ENCODE peak calls at places on chromosomes 2 and 18, in ten cellular contexts. R is A549, M is IMR-90, Q is sigmoid colon, F is right lobe of liver, H is heart left ventricle, O is endothelial cell of umbilical vein, C is tibial nerve, N is body of pancreas, K is Peyer's patch. E is an unnamed sample. For H3K4me1, the result is how much of the 10 kb centered on the place peaks cover.

GRCh38 chr2:184756161-184756560 is 157.8 kb downstream of the ZNF804A start:
- DNase-seq in M (no peak), H (no peak), O (no peak), F (no peak), K (no peak), R (no peak), N (no peak), Q (no peak), C (no peak), E (no peak)

GRCh38 chr2:68434981-68435380 is 32.1 kb downstream of the FBXO48 start:
- DNase-seq in K (no peak), R (peak), F (no peak), O (no peak), M (no peak), H (no peak), N (no peak), Q (no peak), C (no peak), E (no peak)

GRCh38 chr18:24488824-24489493 is 28.5 kb downstream of the HRH4 start:
- DNase-seq in O (peak), H (no peak), N (no peak), C (no peak), M (peak), Q (no peak), R (peak), F (no peak), K (no peak), E (no peak)

GRCh38 chr2:225103737-225104141 is 61.5 kb upstream of the DOCK10 start:
- DNase-seq in M (peak), C (no peak), N (no peak), R (peak), Q (no peak), F (no peak), K (no peak), O (peak), H (no peak), E (no peak)

GRCh38 chr2:44691174-44691785 is 250.2 kb upstream of the SIX3 start:
- DNase-seq in C (no peak), K (no peak), H (no peak), O (no peak), F (no peak), M (no peak), R (no peak), Q (no peak), N (no peak), E (no peak)

GRCh38 chr2:52222128-52222527 is 1190.2 kb upstream of the NRXN1 start:
- DNase-seq in N (no peak), R (no peak), O (no peak), K (no peak), C (no peak), H (no peak), M (peak), Q (no peak), F (no peak), E (no peak)

GRCh38 chr18:55910328-55910727 is 322.3 kb upstream of the TCF4 start:
- DNase-seq in H (no peak), M (peak), O (no peak), N (no peak), F (no peak), Q (no peak), R (no peak), K (no peak), C (no peak), E (no peak)

GRCh38 chr2:206274434-206275273 is at the start of gene ZDBF2:
- DNase-seq in O (peak), K (peak), C (no peak), N (peak), H (peak), M (peak), R (peak), Q (peak), F (peak), E (peak)

GRCh38 chr2:209937893-209938292 is 64.5 kb upstream of the RPE start:
- DNase-seq in O (peak), M (no peak), R (no peak), Q (no peak), H (no peak), F (no peak), K (no peak), N (no peak), C (no peak), E (no peak)

GRCh38 chr2:110714824-110715223 is 17.5 kb upstream of the ACOXL start:
- DNase-seq in R (no peak), C (no peak), N (no peak), F (no peak), H (no peak), O (no peak), K (no peak), Q (no peak), M (no peak), E (no peak)

GRCh38 chr2:73925033-73925704 is 1.5 kb upstream of the DGUOK start:
- DNase-seq in C (no peak), Q (peak), R (peak), O (no peak), F (no peak), K (no peak), N (no peak), H (no peak), M (no peak), E (no peak)

GRCh38 chr18:56321470-56321869 is 316.9 kb downstream of the TXNL1 start:
- DNase-seq in H (peak), F (no peak), O (no peak), C (no peak), Q (no peak), M (no peak), N (no peak), R (no peak), K (no peak), E (peak)

GRCh38 chr2:204982303-204982702 is 437.0 kb downstream of the PARD3B start:
- DNase-seq in M (peak), F (no peak), Q (no peak), C (no peak), N (no peak), H (no peak), K (no peak), O (no peak), R (peak), E (no peak)

GRCh38 chr2:182980115-182980514 is 58.1 kb downstream of the NCKAP1 start:
- DNase-seq in K (no peak), F (no peak), H (no peak), N (no peak), O (peak), R (peak), C (no peak), Q (no peak), M (peak), E (no peak)

GRCh38 chr2:171205551-171205950 is 44.9 kb upstream of the TLK1 start:
- DNase-seq in N (no peak), C (no peak), H (no peak), F (no peak), R (no peak), Q (no peak), O (no peak), M (no peak), K (no peak), E (no peak)

GRCh38 chr18:36449451-36449850 is 151.9 kb downstream of the FHOD3 start:
- DNase-seq in Q (no peak), M (no peak), K (no peak), H (no peak), N (no peak), O (no peak), R (no peak), F (no peak), C (no peak), E (no peak)

GRCh38 chr2:121771976-121772742 is 16.7 kb downstream of the TSN start:
- DNase-seq in Q (no peak), N (no peak), F (no peak), M (peak), K (no peak), R (no peak), H (no peak), O (peak), C (no peak), E (no peak)

GRCh38 chr2:65781756-65782155 is 349.4 kb upstream of the SPRED2 start:
- DNase-seq in O (no peak), K (no peak), F (no peak), N (no peak), Q (no peak), R (no peak), H (no peak), C (no peak), M (no peak), E (no peak)

GRCh38 chr18:12839526-12840196 is 44.4 kb downstream of the PTPN2 start:
- DNase-seq in C (no peak), R (no peak), K (no peak), H (no peak), Q (no peak), O (no peak), F (no peak), M (no peak), N (no peak), E (no peak)

GRCh38 chr2:88016948-88017779 is 817 bp upstream of the RNU2-63P start:
- DNase-seq in H (no peak), O (no peak), F (peak), N (peak), R (peak), Q (peak), M (no peak), C (no peak), K (peak), E (peak)

GRCh38 chr2:206721216-206721920 is 3.2 kb upstream of the DYTN start:
- DNase-seq in C (no peak), R (no peak), F (no peak), O (no peak), N (no peak), K (no peak), Q (no peak), H (no peak), M (no peak), E (no peak)

GRCh38 chr2:236749346-236749745 is 179.7 kb downstream of the ACKR3 start:
- DNase-seq in K (no peak), Q (no peak), N (no peak), H (no peak), M (peak), O (no peak), C (no peak), R (no peak), F (no peak), E (no peak)

GRCh38 chr18:24975499-24975898 is 376.5 kb downstream of the ZNF521 start:
- DNase-seq in M (no peak), H (no peak), R (no peak), F (no peak), N (no peak), C (no peak), Q (no peak), O (no peak), K (no peak), E (no peak)

GRCh38 chr2:158599609-158600008 is 142.9 kb downstream of the PKP4 start:
- DNase-seq in H (no peak), Q (no peak), R (no peak), K (no peak), O (no peak), F (no peak), C (no peak), N (no peak), M (no peak), E (no peak)

GRCh38 chr2:126720647-126721046 is 64.7 kb downstream of the GYPC start:
- DNase-seq in N (no peak), C (no peak), Q (no peak), O (no peak), F (no peak), R (no peak), H (no peak), M (peak), K (no peak), E (no peak)

GRCh38 chr18:60499675-60500074 is 127.1 kb upstream of the MC4R start:
- DNase-seq in Q (no peak), O (no peak), R (no peak), M (no peak), K (no peak), F (no peak), N (no peak), C (no peak), H (no peak), E (no peak)

GRCh38 chr2:14903709-14904374 is 271.3 kb downstream of the LRATD1 start:
- DNase-seq in C (no peak), M (no peak), F (peak), R (peak), O (no peak), K (peak), Q (no peak), N (peak), H (no peak), E (peak)

GRCh38 chr2:158457092-158457825 is 507 bp downstream of the PKP4 start:
- DNase-seq in F (peak), N (peak), Q (peak), O (no peak), M (peak), R (peak), H (peak), K (peak), C (peak), E (peak)

GRCh38 chr18:13173573-13173972 is 45.0 kb upstream of the LDLRAD4 start:
- DNase-seq in R (no peak), Q (no peak), N (no peak), F (no peak), H (no peak), M (no peak), C (no peak), O (no peak), K (no peak), E (no peak)

GRCh38 chr2:177239053-177239452 is 25.5 kb downstream of the NFE2L2 start:
- DNase-seq in O (no peak), F (no peak), N (no peak), K (no peak), H (no peak), M (no peak), Q (no peak), C (no peak), R (no peak), E (no peak)
- H3K4me1 ChIP-seq in O (half or more), F (under half), N (half or more), K (under half), H (half or more), M (under half), Q (half or more), C (half or more), R (half or more), E (half or more)

GRCh38 chr2:155755481-155755880 is 577.0 kb downstream of the NR4A2 start:
- DNase-seq in M (no peak), F (no peak), K (no peak), C (no peak), O (no peak), Q (no peak), H (no peak), R (no peak), N (no peak), E (no peak)
- H3K4me3 ChIP-seq in M (no peak), F (no peak), K (no peak), C (no peak), O (no peak), Q (no peak), H (no peak), R (no peak), N (no peak), E (no peak)

GRCh38 chr2:20436716-20437470 is 10.0 kb upstream of the RHOB start:
- DNase-seq in Q (peak), K (peak), H (no peak), M (no peak), O (no peak), N (peak), F (no peak), R (no peak), C (no peak), E (no peak)

GRCh38 chr2:20440001-20440560 is 6.8 kb upstream of the RHOB start:
- DNase-seq in K (peak), R (no peak), O (no peak), F (no peak), C (peak), N (peak), H (no peak), M (no peak), Q (peak), E (no peak)

GRCh38 chr2:20439193-20439475 is 7.7 kb upstream of the RHOB start:
- DNase-seq in R (peak), O (peak), K (peak), N (peak), F (no peak), C (no peak), M (peak), Q (peak), H (no peak), E (no peak)

GRCh38 chr2:20439503-20439902 is 7.4 kb upstream of the RHOB start:
- DNase-seq in R (peak), Q (peak), K (peak), O (no peak), H (no peak), N (no peak), M (no peak), F (no peak), C (peak), E (no peak)

DNA sequence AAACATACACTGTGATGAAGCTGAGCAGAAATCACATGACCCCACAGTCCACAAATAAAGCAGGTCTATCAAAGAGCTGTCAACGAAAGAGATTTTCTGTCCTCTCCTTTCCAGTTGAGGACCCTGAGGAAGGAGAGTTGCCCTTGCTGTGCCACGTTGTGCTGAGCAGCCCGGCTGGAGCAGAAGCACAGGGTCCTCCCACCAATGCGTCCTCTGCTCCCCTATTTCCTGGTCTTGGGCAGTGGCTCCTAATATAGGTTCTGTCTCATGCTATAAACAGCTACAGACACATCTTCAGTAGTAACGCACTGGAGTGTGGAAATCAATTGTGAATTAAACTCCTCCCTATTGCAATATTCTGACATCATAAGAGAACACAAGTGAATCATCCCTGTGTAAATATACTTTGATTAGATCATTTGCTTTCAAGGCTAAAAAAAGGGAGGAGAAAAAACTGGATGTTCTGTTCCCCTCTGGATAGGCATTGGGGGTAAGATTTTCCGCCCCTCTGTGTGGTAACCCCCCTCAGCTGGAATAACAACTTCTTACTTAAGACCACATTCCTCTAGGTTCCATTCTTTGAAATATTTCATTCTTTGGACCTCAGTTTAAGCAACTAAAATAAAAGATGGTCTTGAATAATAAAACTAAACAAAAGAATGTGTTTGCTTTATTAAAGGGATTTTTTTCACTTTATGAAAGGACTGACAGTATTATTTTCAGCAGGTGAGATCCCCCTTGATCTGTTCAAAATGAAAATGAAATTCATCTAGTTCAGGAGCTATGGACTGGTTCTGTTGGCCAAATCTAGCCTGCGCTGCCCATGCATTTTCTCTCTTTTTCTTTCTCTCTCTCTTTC is 8.3 kb upstream of the RHOB start:
- DNase-seq in C (peak), H (no peak), M (peak), R (peak), F (no peak), O (peak), N (peak), K (peak), Q (peak), E (no peak)
- TF ChIP-seq POLR2A in C (peak), H (no peak), M (no peak), R (no peak), F (peak), O (no peak), N (peak), K (peak), Q (peak), E (no peak)

DNA sequence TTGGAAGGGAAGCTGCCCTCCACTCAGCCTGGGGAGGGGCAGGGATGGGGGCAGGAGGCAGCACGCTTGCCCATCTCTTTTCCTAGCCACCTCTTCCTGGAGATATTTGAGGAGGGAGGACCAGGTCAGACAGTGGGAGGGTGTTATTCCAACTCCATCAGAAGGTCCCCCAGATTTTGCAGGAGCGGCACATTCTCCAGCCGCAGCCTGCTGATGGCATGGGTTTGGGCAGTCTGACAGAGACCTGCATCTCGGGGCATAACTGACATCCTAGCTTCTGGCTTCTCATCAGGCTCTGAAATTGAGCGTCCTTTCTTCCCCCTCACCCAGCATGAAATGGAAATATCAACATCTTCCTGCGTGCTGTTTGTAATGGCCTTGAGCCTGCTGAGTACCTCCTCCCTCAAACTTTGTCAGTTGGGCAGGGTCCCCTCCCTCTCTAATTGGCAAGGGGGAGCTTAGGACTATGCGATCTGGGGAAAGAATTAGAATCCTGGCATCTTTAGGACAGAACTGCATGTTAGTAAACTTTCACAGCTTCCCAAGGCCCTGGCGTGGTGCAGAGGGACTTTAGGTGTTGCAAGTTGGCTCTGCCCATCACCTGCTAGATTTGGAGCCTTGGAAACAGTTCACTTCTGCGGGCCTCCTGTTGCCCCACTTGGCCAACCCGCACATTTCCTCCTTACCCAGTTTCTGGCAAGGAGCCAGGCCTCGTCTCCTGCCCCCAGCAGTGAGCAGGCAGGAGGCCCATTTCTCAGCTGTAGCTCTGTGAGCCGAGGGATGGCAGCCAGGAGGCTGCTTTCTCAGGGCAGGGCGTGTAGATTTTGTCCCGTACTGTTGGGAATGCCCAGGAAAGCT is 2.2 kb downstream of the ITM2C start:
- DNase-seq in R (no peak), C (no peak), O (peak), N (peak), Q (no peak), K (peak), H (no peak), M (peak), F (peak), E (peak)
- H3K4me1 ChIP-seq in R (under half), C (under half), O (under half), N (under half), Q (half or more), K (under half), H (under half), M (under half), F (under half), E (under half)

GRCh38 chr2:188978291-188979081 is 4.3 kb downstream of the COL3A1 start:
- DNase-seq in N (no peak), O (peak), F (no peak), K (no peak), H (no peak), Q (no peak), R (peak), M (peak), C (no peak), E (peak)
- H3K4me3 ChIP-seq in N (no peak), O (no peak), F (no peak), K (no peak), H (peak), Q (peak), R (no peak), M (peak), C (peak), E (no peak)

GRCh38 chr2:54115284-54116137 is at the start of gene ACYP2:
- DNase-seq in N (peak), Q (peak), M (peak), H (peak), F (peak), C (peak), R (peak), O (peak), K (peak), E (peak)
- TF ChIP-seq POLR2A in N (peak), Q (peak), M (peak), H (peak), F (peak), C (peak), R (peak), O (no peak), K (peak), E (no peak)

GRCh38 chr2:9107168-9108025 is 99.2 kb upstream of the ASAP2 start:
- DNase-seq in M (no peak), F (no peak), H (no peak), K (no peak), O (no peak), R (no peak), C (no peak), Q (no peak), N (no peak), E (peak)
- H3K4me1 ChIP-seq in M (under half), F (under half), H (under half), K (under half), O (under half), R (under half), C (under half), Q (under half), N (under half), E (under half)

DNA sequence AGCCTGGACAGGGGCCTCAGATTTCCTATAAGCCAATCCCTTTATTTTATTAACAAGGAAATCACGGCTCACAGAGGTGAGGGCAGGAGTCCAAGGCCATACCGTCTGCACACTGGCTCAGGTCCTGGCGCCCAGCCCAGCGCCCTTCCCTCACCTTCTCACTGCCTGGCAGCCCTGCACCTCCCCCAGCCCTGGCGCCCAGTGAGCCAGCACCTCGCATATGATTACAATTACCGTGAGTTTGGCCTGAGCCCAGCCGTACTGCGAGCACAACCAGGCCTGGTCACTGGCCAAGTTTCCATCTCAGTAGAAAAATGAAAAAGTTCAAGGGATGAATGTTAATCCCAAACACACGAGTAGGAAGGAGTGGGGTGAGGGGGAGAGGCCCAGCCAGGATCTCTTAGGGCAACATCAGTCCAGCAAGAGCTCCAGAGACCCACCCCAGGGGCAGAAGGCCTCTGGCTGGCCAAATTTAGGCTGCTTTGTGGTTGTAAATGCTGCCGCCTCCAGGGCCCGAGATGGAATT is 68.4 kb downstream of the MCFD2 start:
- DNase-seq in Q (peak), O (peak), M (peak), K (peak), R (peak), H (peak), C (peak), N (peak), F (peak), E (peak)
- H3K4me3 ChIP-seq in Q (no peak), O (no peak), M (no peak), K (no peak), R (no peak), H (no peak), C (no peak), N (no peak), F (no peak), E (no peak)

E was measured in thyroid gland.